ENCODE peak calls at places on chromosomes 7 and 10, in eight cellular contexts. Q, W, I, Y, A, O, L and C are unnamed samples.
A peak's percentile ranks its signal among the peaks of the same experiment; 100 is the strongest.

GRCh38 chr7:36790280-36790679 is 66.0 kb upstream of the AOAH start:
- DNase-seq in L (no peak), I (no peak), Y (no peak), A (no peak), O (no peak), W (peak; percentile 14), Q (no peak), C (no peak)

GRCh38 chr10:34311679-34312078 is 503.4 kb downstream of the PARD3 start:
- DNase-seq in W (no peak), O (no peak), A (no peak), Y (no peak), I (no peak), Q (no peak), L (no peak), C (no peak)

GRCh38 chr10:27041196-27041595 is 59.1 kb downstream of the ANKRD26 start:
- DNase-seq in O (no peak), Q (peak; percentile 38), A (no peak), L (peak; percentile 5), W (no peak), Y (no peak), I (no peak), C (no peak)

GRCh38 chr10:71073451-71074175 is 138.8 kb upstream of the UNC5B start:
- DNase-seq in L (no peak), O (no peak), I (no peak), Q (no peak), W (no peak), A (no peak), Y (no peak), C (no peak)

GRCh38 chr10:33571616-33572015 is 237.1 kb upstream of the NRP1 start:
- DNase-seq in L (peak; percentile 53), O (no peak), Q (peak; percentile 52), I (no peak), A (peak; percentile 13), W (no peak), Y (no peak), C (no peak)

GRCh38 chr7:18541189-18541870 is 45.8 kb downstream of the HDAC9 start:
- DNase-seq in O (no peak), W (no peak), L (peak; percentile 63), A (peak; percentile 39), Y (no peak), I (no peak), Q (peak; percentile 49), C (no peak)

GRCh38 chr7:151552352-151553028 is 32.8 kb upstream of the RHEB start:
- DNase-seq in O (no peak), A (no peak), W (no peak), Y (no peak), I (no peak), L (no peak), Q (no peak), C (peak; percentile 42)

GRCh38 chr7:77482015-77482414 is 55.1 kb upstream of the PTPN12 start:
- DNase-seq in A (peak; percentile 42), O (no peak), Q (peak; percentile 22), W (no peak), L (no peak), Y (no peak), I (no peak), C (no peak)

GRCh38 chr7:155961241-155962190 is 149.3 kb upstream of the SHH start:
- DNase-seq in Y (peak; percentile 71), W (no peak), I (no peak), Q (no peak), A (peak; percentile 11), L (peak; percentile 97), O (peak; percentile 51), C (no peak)

GRCh38 chr10:71084061-71084817 is 128.1 kb upstream of the UNC5B start:
- DNase-seq in A (no peak), L (no peak), W (no peak), Y (no peak), Q (no peak), I (no peak), O (peak; percentile 45), C (peak; percentile 80)

GRCh38 chr7:106421181-106421762 is 136.5 kb upstream of the NAMPT start:
- DNase-seq in Q (peak; percentile 97), I (no peak), L (peak; percentile 96), Y (peak; percentile 92), W (no peak), O (no peak), A (peak; percentile 100), C (no peak)

GRCh38 chr10:33257439-33257838 is 77.0 kb downstream of the NRP1 start:
- DNase-seq in Y (no peak), W (no peak), I (no peak), O (no peak), Q (no peak), A (no peak), L (no peak), C (no peak)

GRCh38 chr10:34607894-34608293 is 207.2 kb downstream of the PARD3 start:
- DNase-seq in I (peak; percentile 11), O (no peak), Q (no peak), A (no peak), L (no peak), W (peak; percentile 65), Y (no peak), C (no peak)

GRCh38 chr7:44184221-44184873 is 4.9 kb downstream of the GCK start:
- DNase-seq in W (no peak), A (peak; percentile 71), Y (peak; percentile 86), O (peak; percentile 82), Q (peak; percentile 84), L (peak; percentile 84), I (no peak), C (peak; percentile 84)

GRCh38 chr10:132142396-132143161 is 44.2 kb upstream of the DPYSL4 start:
- DNase-seq in Q (peak; percentile 22), A (peak; percentile 14), Y (no peak), W (peak; percentile 62), O (peak; percentile 89), L (no peak), I (peak; percentile 60), C (no peak)

GRCh38 chr10:77738496-77739158 is 101.0 kb upstream of the KCNMA1 start:
- DNase-seq in O (no peak), Q (no peak), Y (no peak), L (no peak), W (no peak), I (no peak), A (no peak), C (no peak)

GRCh38 chr10:77799352-77799751 is 127.2 kb downstream of the DLG5 start:
- DNase-seq in A (no peak), W (no peak), Q (no peak), Y (no peak), I (no peak), L (peak; percentile 23), O (no peak), C (no peak)

GRCh38 chr7:129875745-129876411 is 76.9 kb downstream of the UBE2H start:
- DNase-seq in Y (peak; percentile 33), Q (peak; percentile 81), W (no peak), I (no peak), O (no peak), L (peak; percentile 79), A (peak; percentile 64), C (no peak)

GRCh38 chr10:5964736-5965135 is 12.6 kb downstream of the IL15RA start:
- DNase-seq in W (no peak), L (no peak), A (no peak), Y (no peak), I (no peak), O (peak; percentile 36), Q (no peak), C (no peak)

GRCh38 chr10:30980951-30981616 is 50.6 kb downstream of the ZNF438 start:
- DNase-seq in Q (peak; percentile 83), O (no peak), Y (peak; percentile 31), W (no peak), L (peak; percentile 70), I (no peak), A (peak; percentile 92), C (no peak)

GRCh38 chr10:122490786-122491680 is 29.7 kb downstream of the HTRA1 start:
- DNase-seq in I (peak; percentile 15), A (peak; percentile 43), Y (no peak), W (no peak), Q (no peak), O (no peak), L (peak; percentile 69), C (no peak)
- TF ChIP-seq CTCF in I (no peak), A (no peak), Y (no peak), W (no peak), Q (no peak), O (no peak), L (no peak), C (no peak)

GRCh38 chr7:102450242-102450641 is 14.4 kb downstream of the ALKBH4 start:
- DNase-seq in W (no peak), Q (no peak), I (no peak), Y (no peak), A (no peak), L (no peak), O (peak; percentile 50), C (no peak)
- TF ChIP-seq CTCF in W (peak; percentile 2), Q (peak; percentile 12), I (peak; percentile 16), Y (no peak), A (peak; percentile 3), L (no peak), O (peak; percentile 30), C (no peak)

DNA sequence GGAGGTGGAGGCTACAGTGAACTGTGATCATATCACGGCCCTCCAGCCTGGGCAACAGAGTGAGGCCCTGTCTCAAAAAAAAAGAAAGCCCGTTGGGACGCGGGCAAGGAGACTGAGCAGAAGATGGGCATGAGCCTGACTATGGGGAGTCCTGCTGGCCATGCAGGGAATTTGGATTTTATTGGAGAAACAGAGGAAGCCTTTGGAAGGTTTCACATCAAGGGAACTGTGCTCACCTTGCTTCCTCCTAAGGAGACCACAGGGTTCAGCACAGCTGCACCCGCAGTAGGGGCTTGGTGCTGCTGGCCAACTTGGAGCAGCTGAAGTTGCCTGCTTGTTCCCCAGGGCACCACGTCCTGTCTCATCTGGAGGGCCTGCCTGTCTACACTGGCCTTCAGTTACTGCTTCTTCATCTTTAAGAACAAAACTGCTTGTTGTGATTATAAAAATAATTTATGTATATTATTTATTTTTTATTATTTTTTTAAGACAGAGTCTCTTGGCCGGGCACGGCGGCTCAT is 1.5 kb downstream of the IQCE start:
- DNase-seq in L (no peak), W (no peak), Q (peak; percentile 27), A (peak; percentile 23), I (no peak), O (no peak), Y (no peak), C (no peak)
- TF ChIP-seq CTCF in L (no peak), W (no peak), Q (peak; percentile 41), A (peak; percentile 26), I (no peak), O (peak; percentile 52), Y (no peak), C (no peak)

GRCh38 chr7:117347480-117347879 is 24.6 kb upstream of the WNT2 start:
- DNase-seq in A (no peak), O (no peak), L (no peak), W (no peak), Q (no peak), I (no peak), Y (no peak), C (no peak)

GRCh38 chr7:117349545-117349944 is 26.7 kb upstream of the WNT2 start:
- DNase-seq in O (no peak), Y (no peak), W (no peak), I (peak; percentile 19), L (no peak), Q (no peak), A (no peak), C (no peak)

GRCh38 chr7:117347962-117348672 is 25.3 kb upstream of the WNT2 start:
- DNase-seq in Q (no peak), L (no peak), O (no peak), W (no peak), I (no peak), Y (no peak), A (no peak), C (no peak)

DNA sequence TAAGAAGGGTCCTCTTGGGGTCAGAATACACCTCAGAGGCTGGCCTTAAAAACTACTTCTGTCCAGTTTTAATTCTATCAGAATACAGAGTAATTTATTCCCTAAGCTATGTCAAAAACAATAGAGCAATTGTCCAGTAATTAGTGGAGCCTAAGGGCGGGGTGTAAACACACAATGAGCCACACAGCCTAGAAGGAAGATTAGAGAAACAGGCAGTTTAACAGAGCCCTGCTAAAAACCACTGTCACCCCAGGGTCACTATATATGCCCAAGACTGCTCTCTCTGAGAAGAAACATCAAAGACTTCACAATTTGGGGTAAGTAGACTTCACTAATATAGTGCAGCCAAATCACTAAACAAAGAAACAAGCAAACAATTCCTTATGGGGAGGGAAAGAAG is 27.2 kb upstream of the WNT2 start:
- DNase-seq in O (no peak), I (no peak), W (no peak), L (no peak), Y (no peak), Q (no peak), A (no peak), C (no peak)
- TF ChIP-seq CTCF in O (no peak), I (no peak), W (no peak), L (no peak), Y (no peak), Q (no peak), A (no peak), C (no peak)